ENCODE peak calls at places on chromosomes 6 and 20, in four cellular contexts. S, X, M and A are unnamed samples.

GRCh38 chr6:144580039-144580438 is 294.9 kb downstream of the UTRN start:
- DNase-seq in S (no peak), X (no peak), M (no peak), A (no peak)

GRCh38 chr6:139597781-139598368 is 223.4 kb upstream of the CITED2 start:
- DNase-seq in S (peak; percentile 98), X (no peak), M (no peak), A (peak; percentile 88)

GRCh38 chr6:164882236-164882635 is 427.2 kb downstream of the C6orf118 start:
- DNase-seq in S (no peak), X (peak; percentile 39), M (no peak), A (no peak)

GRCh38 chr6:38871745-38872568 is 156.8 kb downstream of the DNAH8 start:
- DNase-seq in S (peak; percentile 36), X (peak; percentile 89), M (peak; percentile 86), A (peak; percentile 49)

GRCh38 chr20:15675151-15675550 is 898.1 kb downstream of the KIF16B start:
- DNase-seq in S (no peak), X (no peak), M (no peak), A (no peak)

GRCh38 chr6:145544514-145544913 is 190.8 kb downstream of the EPM2A start:
- DNase-seq in S (no peak), X (no peak), M (no peak), A (no peak)

GRCh38 chr20:60238992-60239655 is 280.9 kb downstream of the CDH26 start:
- DNase-seq in S (no peak), X (no peak), M (no peak), A (no peak)

GRCh38 chr6:52724406-52725121 is 38.7 kb downstream of the GSTA2 start:
- DNase-seq in S (peak; percentile 60), X (peak; percentile 81), M (peak; percentile 75), A (peak; percentile 69)

GRCh38 chr6:36997811-36998722 is 7.4 kb upstream of the FGD2 start:
- DNase-seq in S (no peak), X (no peak), M (no peak), A (no peak)

GRCh38 chr20:56875052-56875663 is 246.1 kb downstream of the TFAP2C start:
- DNase-seq in S (peak; percentile 42), X (peak; percentile 62), M (no peak), A (peak; percentile 82)

GRCh38 chr6:46378882-46379405 is 112.3 kb downstream of the RCAN2 start:
- DNase-seq in S (no peak), X (no peak), M (no peak), A (no peak)

GRCh38 chr6:54286141-54286540 is 22.1 kb upstream of the TINAG start:
- DNase-seq in S (no peak), X (no peak), M (no peak), A (peak; percentile 43)

GRCh38 chr20:44851545-44851944 is 34.0 kb upstream of the YWHAB start:
- DNase-seq in S (no peak), X (no peak), M (no peak), A (no peak)

GRCh38 chr6:54156650-54157250 is 45.5 kb downstream of the MLIP start:
- DNase-seq in S (no peak), X (no peak), M (no peak), A (no peak)

GRCh38 chr20:16437387-16437990 is 135.8 kb downstream of the KIF16B start:
- DNase-seq in S (no peak), X (no peak), M (no peak), A (no peak)

GRCh38 chr6:34273242-34273805 is 24.5 kb upstream of the SMIM29 start:
- DNase-seq in S (peak; percentile 26), X (peak; percentile 72), M (no peak), A (peak; percentile 38)

GRCh38 chr20:52454660-52455059 is 263.1 kb upstream of the ZFP64 start:
- DNase-seq in S (peak; percentile 80), X (no peak), M (no peak), A (peak; percentile 33)

GRCh38 chr6:35073766-35074471 is 67.2 kb downstream of the TCP11 start:
- DNase-seq in S (no peak), X (no peak), M (no peak), A (no peak)

GRCh38 chr20:50360218-50360672 is 149.9 kb upstream of the PTPN1 start:
- DNase-seq in S (no peak), X (no peak), M (no peak), A (no peak)

GRCh38 chr6:37699138-37699766 is 1.6 kb upstream of the MDGA1 start:
- DNase-seq in S (no peak), X (no peak), M (no peak), A (no peak)

GRCh38 chr6:47160702-47161101 is 118.6 kb upstream of the ADGRF1 start:
- DNase-seq in S (no peak), X (no peak), M (no peak), A (no peak)

GRCh38 chr6:169189686-169190085 is 64.0 kb downstream of the THBS2 start:
- DNase-seq in S (peak; percentile 26), X (no peak), M (no peak), A (no peak)

GRCh38 chr6:169186496-169187169 is 67.0 kb downstream of the THBS2 start:
- DNase-seq in S (no peak), X (no peak), M (no peak), A (no peak)

GRCh38 chr6:169189227-169189626 is 64.4 kb downstream of the THBS2 start:
- DNase-seq in S (no peak), X (no peak), M (no peak), A (no peak)

GRCh38 chr6:169190144-169190584 is 63.5 kb downstream of the THBS2 start:
- DNase-seq in S (peak; percentile 89), X (peak; percentile 21), M (no peak), A (no peak)

DNA sequence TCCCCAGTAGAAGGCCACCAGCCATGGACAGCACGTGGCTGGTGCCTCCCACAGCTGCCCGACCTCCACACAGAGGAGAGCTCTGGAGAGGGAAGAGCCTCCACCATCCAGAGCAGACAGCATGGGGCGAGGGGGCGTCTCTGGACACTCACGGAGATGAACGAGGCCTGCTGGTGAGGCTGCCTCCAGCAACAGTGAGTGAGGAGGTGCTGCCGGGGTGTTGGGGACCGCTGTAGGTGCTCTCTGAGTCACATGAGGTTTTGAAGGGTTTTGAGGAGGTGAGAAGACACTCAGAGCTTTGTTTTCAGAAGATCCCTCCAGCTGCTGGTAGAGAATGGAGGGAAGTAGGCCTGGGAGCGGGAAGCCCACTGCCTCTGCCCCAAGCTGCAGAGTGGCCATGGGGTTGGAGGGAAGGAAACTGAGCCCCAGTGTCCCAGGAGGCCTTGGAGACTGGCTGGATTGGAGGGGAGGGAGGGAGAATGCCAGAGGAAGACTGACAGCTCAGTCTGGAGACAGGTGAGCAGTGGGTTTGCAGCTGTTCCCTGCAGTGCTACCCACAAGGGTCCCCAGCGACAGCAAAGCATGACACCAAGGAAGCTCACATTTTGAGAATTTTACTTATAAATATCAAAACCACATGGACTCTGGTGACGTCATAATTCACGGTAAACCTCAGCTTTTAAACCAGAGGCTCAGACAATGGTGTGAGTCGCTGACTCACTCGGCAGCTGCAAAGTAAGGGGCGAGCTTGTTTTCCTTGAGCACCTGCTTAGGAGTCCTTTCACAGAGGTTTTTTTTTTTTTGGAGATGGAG is 65.4 kb downstream of the THBS2 start:
- DNase-seq in S (peak; percentile 100), X (peak; percentile 14), M (no peak), A (peak; percentile 42)
- H4K8ac ChIP-seq in S (no peak overlapping the region), X (no peak overlapping the region), M (no peak overlapping the region), A (no peak overlapping the region)

DNA sequence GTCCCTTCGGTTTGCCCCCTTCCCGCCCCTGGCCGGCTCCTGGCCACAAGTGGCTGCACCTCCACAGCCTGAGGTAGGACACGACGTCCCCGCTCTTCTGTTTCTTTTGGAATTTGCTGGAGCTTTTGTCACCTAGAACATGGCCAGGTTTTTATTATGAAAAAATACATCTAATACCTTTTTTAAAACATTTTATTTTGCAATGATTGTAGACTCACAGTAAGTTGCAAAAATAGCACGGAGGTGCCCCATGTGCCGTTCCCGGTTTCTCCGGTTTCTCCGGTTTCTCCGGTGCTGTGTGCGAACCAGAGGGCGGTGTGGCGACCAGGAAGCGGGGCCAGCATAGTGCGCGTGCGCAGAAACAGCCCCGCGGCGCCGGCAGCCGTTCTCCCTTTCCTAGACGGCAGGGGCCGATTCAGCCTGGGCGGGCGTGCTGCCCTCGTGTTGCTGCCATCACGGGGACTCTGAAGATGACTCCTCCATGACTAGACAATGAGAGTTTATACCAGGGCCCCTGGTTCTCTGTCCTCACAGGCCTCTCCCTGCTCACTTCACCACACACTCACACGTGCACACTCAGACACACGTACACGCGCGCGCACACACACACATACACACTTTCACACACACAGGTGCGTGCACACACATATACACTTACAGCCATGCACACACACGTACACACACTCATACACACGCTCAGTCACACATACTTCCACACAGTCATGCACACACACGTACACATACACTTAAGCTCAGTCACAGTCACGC is 102.1 kb downstream of the TMEM242 start:
- DNase-seq in S (peak; percentile 63), X (peak; percentile 79), M (peak; percentile 80), A (peak; percentile 66)
- H2BK15ac ChIP-seq in S (no peak overlapping the region), X (no peak overlapping the region), M (peak overlapping the region; percentile 100), A (peak overlapping the region; percentile 9)

GRCh38 chr6:45375449-45375848 is 2.3 kb downstream of the SUPT3H start:
- DNase-seq in S (no peak), X (no peak), M (no peak), A (no peak)

GRCh38 chr6:45376310-45377040 is 1.3 kb downstream of the SUPT3H start:
- DNase-seq in S (peak; percentile 30), X (peak; percentile 50), M (no peak), A (peak; percentile 59)

GRCh38 chr6:45378324-45378926 is 691 bp upstream of the SUPT3H start:
- DNase-seq in S (no peak), X (no peak), M (no peak), A (no peak)

GRCh38 chr6:45377555-45378323 is at the start of gene SUPT3H:
- DNase-seq in S (peak; percentile 93), X (peak; percentile 98), M (peak; percentile 91), A (peak; percentile 94)

GRCh38 chr6:45377041-45377554 is 636 bp downstream of the SUPT3H start:
- DNase-seq in S (peak; percentile 16), X (no peak), M (no peak), A (no peak)
- H3K23ac ChIP-seq in S (peak overlapping the region; percentile 85), X (peak overlapping the region; percentile 83), M (no peak overlapping the region), A (no peak overlapping the region)

GRCh38 chr20:64064145-64064698 is 1.2 kb downstream of the TCEA2 start:
- DNase-seq in S (peak; percentile 32), X (no peak), M (no peak), A (peak; percentile 40)

GRCh38 chr20:64065062-64065972 is 2.3 kb downstream of the TCEA2 start:
- DNase-seq in S (no peak), X (no peak), M (no peak), A (no peak)

GRCh38 chr20:64062596-64063388 is at the start of gene TCEA2:
- DNase-seq in S (peak; percentile 95), X (peak; percentile 94), M (peak; percentile 95), A (peak; percentile 95)

GRCh38 chr20:64062276-64062595 is 762 bp upstream of the TCEA2 start:
- DNase-seq in S (no peak), X (no peak), M (no peak), A (no peak)

DNA sequence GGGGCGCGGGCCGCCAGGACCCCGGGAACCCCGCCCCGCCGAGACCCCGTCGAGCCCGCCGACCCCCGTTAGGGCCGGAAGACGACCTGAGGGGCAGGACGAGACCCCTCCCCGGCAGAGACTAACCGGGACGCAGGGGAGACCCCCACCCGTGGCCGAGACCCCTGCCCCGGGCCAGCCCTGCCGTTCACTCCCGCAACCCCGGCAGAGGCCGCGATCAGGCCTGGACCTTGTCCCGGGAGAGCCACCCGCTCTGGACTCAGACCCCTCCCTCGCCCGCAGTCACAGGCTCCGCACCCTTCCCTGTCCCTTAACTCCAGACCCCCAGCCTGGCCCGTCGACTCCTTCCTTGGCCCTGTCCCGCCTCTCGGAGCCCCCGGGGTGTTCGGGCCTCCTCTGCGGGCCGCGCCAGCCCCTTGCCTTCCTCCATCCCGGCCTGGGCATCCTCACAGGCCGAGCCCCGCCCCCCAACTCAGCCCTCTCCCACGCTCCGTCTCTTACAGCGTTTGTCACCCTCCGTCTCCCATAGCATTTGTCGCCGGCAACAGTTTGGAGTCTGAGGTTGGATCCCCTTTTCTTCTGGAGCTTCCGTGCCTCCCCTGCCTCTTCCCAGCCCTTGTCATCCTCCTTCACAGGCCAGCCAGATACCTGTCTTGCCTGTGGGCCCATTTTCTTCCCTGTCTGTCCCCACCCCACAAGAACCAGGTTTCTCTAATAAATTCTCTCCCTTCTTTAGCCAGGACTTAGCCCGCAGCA is 569 bp downstream of the TCEA2 start:
- DNase-seq in S (no peak), X (no peak), M (no peak), A (no peak)
- H4K8ac ChIP-seq in S (peak overlapping the region; percentile 80), X (no peak overlapping the region), M (no peak overlapping the region), A (peak overlapping the region; percentile 88)